ENCODE peak calls at places on chromosomes 3 and 15, in six cellular contexts. I is upper lobe of left lung, P is K562, C is transverse colon, R is sigmoid colon, G is spleen. K is an unnamed sample.
A peak's percentile ranks its signal among the peaks of the same experiment; 100 is the strongest.

GRCh38 chr3:184428561-184429175 is 48.8 kb downstream of the CHRD start:
- DNase-seq in P (no peak), C (no peak), R (peak; percentile 15), I (no peak), G (no peak), K (no peak)

GRCh38 chr3:15768421-15769255 is 29.1 kb downstream of the ANKRD28 start:
- DNase-seq in R (no peak), C (no peak), I (peak; percentile 49), G (no peak), P (no peak), K (no peak)

GRCh38 chr15:72538931-72539330 is 64.8 kb downstream of the ARIH1 start:
- DNase-seq in I (no peak), G (no peak), P (no peak), C (no peak), R (no peak), K (no peak)

GRCh38 chr3:155548194-155548593 is 196.7 kb downstream of the PLCH1 start:
- DNase-seq in I (no peak), G (no peak), C (no peak), P (no peak), R (no peak), K (no peak)

GRCh38 chr3:23580337-23580736 is 225.4 kb upstream of the UBE2E1 start:
- DNase-seq in G (no peak), R (no peak), P (no peak), I (no peak), C (no peak), K (no peak)

GRCh38 chr3:25441234-25441856 is 13.3 kb downstream of the RARB start:
- DNase-seq in G (no peak), P (peak; percentile 78), I (no peak), R (no peak), C (peak; percentile 17), K (no peak)

GRCh38 chr3:150293401-150294001 is 114.6 kb upstream of the TSC22D2 start:
- DNase-seq in P (no peak), G (no peak), I (no peak), R (no peak), C (no peak), K (no peak)

GRCh38 chr3:62611541-62612240 is 238.3 kb upstream of the FEZF2 start:
- DNase-seq in P (no peak), G (no peak), I (no peak), R (no peak), C (no peak), K (no peak)

GRCh38 chr15:58522865-58523264 is 91.1 kb downstream of the LIPC start:
- DNase-seq in P (no peak), G (no peak), I (peak; percentile 19), R (no peak), C (no peak), K (no peak)

GRCh38 chr3:178244653-178245384 is 291.4 kb upstream of the KCNMB2 start:
- DNase-seq in I (no peak), G (no peak), C (no peak), R (no peak), P (no peak), K (no peak)

GRCh38 chr3:129996073-129996472 is 21.6 kb downstream of the TRH start:
- DNase-seq in C (no peak), I (no peak), G (no peak), R (no peak), P (no peak), K (no peak)

GRCh38 chr3:60579734-60580133 is 671.5 kb downstream of the FHIT start:
- DNase-seq in G (no peak), R (no peak), I (no peak), C (no peak), P (no peak), K (no peak)

GRCh38 chr15:86231864-86232801 is 152.5 kb downstream of the AGBL1 start:
- DNase-seq in R (no peak), C (peak; percentile 17), P (no peak), I (no peak), G (no peak), K (peak; percentile 31)

GRCh38 chr3:25843332-25843731 is 53.4 kb downstream of the OXSM start:
- DNase-seq in I (no peak), P (no peak), C (no peak), G (no peak), R (no peak), K (no peak)

GRCh38 chr3:127052121-127052561 is 69.2 kb downstream of the PLXNA1 start:
- DNase-seq in C (peak; percentile 72), G (peak; percentile 76), I (peak; percentile 71), R (peak; percentile 76), P (no peak), K (no peak)

GRCh38 chr15:75206006-75206405 is 4.3 kb downstream of the C15orf39 start:
- DNase-seq in C (no peak), I (no peak), P (no peak), R (no peak), G (no peak), K (no peak)

GRCh38 chr15:75205064-75205395 is 3.3 kb downstream of the C15orf39 start:
- DNase-seq in C (no peak), I (no peak), G (no peak), P (no peak), R (no peak), K (no peak)

GRCh38 chr15:75203017-75203907 is 1.6 kb downstream of the C15orf39 start:
- DNase-seq in R (no peak), I (no peak), G (no peak), P (no peak), C (no peak), K (no peak)

GRCh38 chr15:75203908-75204263 is 2.2 kb downstream of the C15orf39 start:
- DNase-seq in R (no peak), I (no peak), C (no peak), G (no peak), P (no peak), K (no peak)

GRCh38 chr15:75204340-75205063 is 2.8 kb downstream of the C15orf39 start:
- DNase-seq in I (peak; percentile 96), R (peak; percentile 96), P (peak; percentile 90), C (peak; percentile 96), G (peak; percentile 97), K (peak; percentile 87)
- H3K4me3 ChIP-seq in I (peak overlapping the region; percentile 82), R (peak overlapping the region; percentile 69), P (no peak overlapping the region), C (peak overlapping the region; percentile 85), G (peak overlapping the region; percentile 18), K (no peak overlapping the region)

DNA sequence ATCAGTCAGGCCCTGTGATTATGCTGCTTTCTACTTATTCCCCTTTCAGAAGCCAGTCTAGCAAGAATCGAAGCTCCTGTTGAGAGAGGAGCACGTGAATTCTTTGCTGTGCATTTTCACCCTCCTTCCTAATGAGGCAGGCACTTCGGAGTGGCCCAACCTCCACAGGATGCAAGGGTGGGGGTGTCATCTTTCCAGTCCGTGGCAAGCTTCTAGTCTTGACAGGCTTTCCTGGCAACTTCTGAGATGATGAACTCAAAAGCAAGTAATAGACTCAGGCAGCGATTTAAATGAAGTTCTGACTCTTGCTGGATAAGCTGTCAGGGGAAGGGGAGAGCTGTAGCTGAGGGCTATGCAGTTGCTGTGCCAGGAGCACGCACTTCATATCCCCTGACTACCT is 8.6 kb downstream of the PRICKLE2 start:
- DNase-seq in C (no peak), I (no peak), G (no peak), P (no peak), R (no peak), K (peak; percentile 51)
- H3K4me1 ChIP-seq in C (peaks cover 66% of the 10 kb centered on the region), I (peaks cover 40% of the 10 kb centered on the region), G (no peaks in the 10 kb centered on the region), P (no peaks in the 10 kb centered on the region), R (peaks cover 99% of the 10 kb centered on the region), K (no peaks in the 10 kb centered on the region)

GRCh38 chr3:122679085-122679466 is 1.6 kb upstream of the PARP14 start:
- DNase-seq in P (peak; percentile 44), R (peak; percentile 93), C (peak; percentile 87), I (peak; percentile 82), G (peak; percentile 90), K (peak; percentile 81)
- TF ChIP-seq POLR2AphosphoS5 in P (no peak), R (no peak), C (no peak), I (peak; percentile 23), G (no peak), K (peak; percentile 58)

GRCh38 chr3:140078343-140078742 is 143.4 kb downstream of the CLSTN2 start:
- DNase-seq in I (no peak), P (no peak), C (no peak), G (no peak), R (no peak), K (no peak)
- H3K4me3 ChIP-seq in I (no peak overlapping the region), P (no peak overlapping the region), C (no peak overlapping the region), G (no peak overlapping the region), R (no peak overlapping the region), K (no peak overlapping the region)

GRCh38 chr3:57952651-57953050 is 55.6 kb upstream of the FLNB start:
- DNase-seq in C (no peak), I (no peak), R (no peak), G (no peak), P (no peak), K (no peak)
- H3K4me1 ChIP-seq in C (peaks cover 53% of the 10 kb centered on the region), I (peaks cover 28% of the 10 kb centered on the region), R (peaks cover 60% of the 10 kb centered on the region), G (peaks cover 20% of the 10 kb centered on the region), P (peaks cover 19% of the 10 kb centered on the region), K (no peaks in the 10 kb centered on the region)

GRCh38 chr3:186663351-186664118 is 2.3 kb upstream of the HRG start:
- DNase-seq in G (no peak), C (no peak), I (no peak), R (no peak), P (no peak), K (no peak)
- TF ChIP-seq POLR2AphosphoS5 in G (no peak), C (no peak), I (no peak), R (no peak), P (no peak), K (no peak)

DNA sequence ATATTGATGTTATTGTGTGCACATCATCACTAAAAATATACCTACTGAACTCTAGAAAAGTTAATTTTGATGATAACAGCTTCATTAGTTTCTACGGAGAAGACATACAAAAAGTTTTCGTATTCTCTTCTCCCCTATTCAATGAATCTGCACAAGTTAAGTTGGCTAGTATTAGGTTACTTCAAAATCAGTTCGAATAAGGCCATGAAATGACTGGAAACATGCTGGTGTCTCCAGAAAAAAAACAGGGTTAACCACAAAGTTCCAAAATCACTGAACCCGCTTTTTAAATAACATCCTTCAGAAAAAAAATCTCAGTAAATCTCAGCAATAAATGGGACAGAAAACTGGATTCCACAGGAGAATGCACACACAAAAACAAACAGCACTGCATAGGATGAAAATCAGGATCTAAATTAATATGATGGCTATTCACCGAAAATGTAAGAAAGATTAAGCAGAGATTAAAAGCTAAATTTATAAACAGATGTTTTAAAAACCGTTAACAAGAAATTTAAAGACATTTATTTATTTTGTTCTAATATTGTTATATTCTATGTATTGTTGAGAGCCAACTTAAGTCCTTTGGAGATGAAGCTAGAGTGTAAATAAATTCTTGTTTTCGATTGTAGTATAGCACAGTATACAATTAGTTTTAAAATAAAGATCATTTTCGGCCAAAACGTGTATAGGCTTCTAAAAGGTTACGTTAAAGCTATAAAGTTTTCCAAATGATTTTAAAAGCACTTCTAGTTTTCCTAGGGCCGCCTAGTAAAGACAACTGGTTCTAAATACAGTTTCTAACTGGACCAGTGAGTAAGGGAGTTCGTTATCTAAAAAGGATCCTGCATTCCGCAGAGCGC is 1.0 kb downstream of the IGSF11 start:
- DNase-seq in R (no peak), I (no peak), G (no peak), P (no peak), C (no peak), K (no peak)
- H3K4me3 ChIP-seq in R (peak overlapping the region; percentile 67), I (peak overlapping the region; percentile 46), G (peak overlapping the region; percentile 50), P (peak overlapping the region; percentile 53), C (peak overlapping the region; percentile 59), K (peak overlapping the region; percentile 43)

K was measured in prostate gland.